ENCODE peak calls at places on chromosomes 7 and 10, in ten cellular contexts. O is OCI-M1; U is NCI-H2171 treated with DMSO at 0.1 percent for 48 hours; S is ELR; G is aorta; R is effector CD4-positive, alpha-beta T cell; L is NCI-H187; D is GM04503; A is choroid plexus epithelial cell; I is T-cell. E is an unnamed sample.
A peak's percentile ranks its signal among the peaks of the same experiment; 100 is the strongest.

GRCh38 chr10:25725917-25726716 is 207.9 kb upstream of the MYO3A start:
- DNase-seq in O (peak; percentile 67), U (peak; percentile 47), S (peak; percentile 61), G (no peak), R (no peak), L (no peak), D (peak; percentile 7), A (peak; percentile 79), I (no peak), E (peak; percentile 89)

GRCh38 chr7:46032936-46033335 is 111.9 kb upstream of the IGFBP3 start:
- DNase-seq in O (no peak), U (no peak), S (peak; percentile 88), G (no peak), R (no peak), L (no peak), D (peak; percentile 83), A (peak; percentile 12), I (no peak), E (no peak)

GRCh38 chr7:30285531-30286284 is 1.3 kb downstream of the ZNRF2 start:
- DNase-seq in O (peak; percentile 82), U (peak; percentile 34), S (peak; percentile 69), G (peak; percentile 63), R (peak; percentile 19), L (no peak), D (peak; percentile 19), A (peak; percentile 75), I (peak; percentile 38), E (peak; percentile 99)

GRCh38 chr10:79102056-79102874 is 33.5 kb downstream of the ZMIZ1 start:
- DNase-seq in O (no peak), U (peak; percentile 87), S (no peak), G (peak; percentile 84), R (no peak), L (peak; percentile 19), D (no peak), A (peak; percentile 50), I (no peak), E (peak; percentile 33)

GRCh38 chr7:13851756-13852155 is 137.7 kb downstream of the ETV1 start:
- DNase-seq in O (no peak), U (peak; percentile 95), S (peak; percentile 49), G (no peak), R (no peak), L (peak; percentile 19), D (peak; percentile 26), A (peak; percentile 85), I (no peak), E (no peak)

GRCh38 chr7:38296059-38296857 is 22.8 kb upstream of the TARP start:
- DNase-seq in O (no peak), U (no peak), S (no peak), G (no peak), R (no peak), L (no peak), D (no peak), A (no peak), I (no peak), E (no peak)

GRCh38 chr10:107409517-107409916 is 245.0 kb upstream of the SORCS1 start:
- DNase-seq in O (peak; percentile 75), U (peak; percentile 21), S (peak; percentile 54), G (no peak), R (no peak), L (no peak), D (no peak), A (peak; percentile 70), I (no peak), E (peak; percentile 74)

GRCh38 chr7:3887071-3887691 is 586.1 kb downstream of the SDK1 start:
- DNase-seq in O (no peak), U (no peak), S (peak; percentile 22), G (no peak), R (no peak), L (no peak), D (no peak), A (no peak), I (no peak), E (no peak)

GRCh38 chr7:73907554-73908122 is 46.7 kb downstream of the TMEM270 start:
- DNase-seq in O (no peak), U (no peak), S (no peak), G (peak; percentile 42), R (no peak), L (no peak), D (no peak), A (no peak), I (no peak), E (no peak)

GRCh38 chr10:110353244-110354119 is 48.8 kb upstream of the SMNDC1 start:
- DNase-seq in O (no peak), U (peak; percentile 41), S (peak; percentile 99), G (no peak), R (peak; percentile 44), L (no peak), D (peak; percentile 78), A (peak; percentile 81), I (peak; percentile 26), E (no peak)

GRCh38 chr10:118723467-118723866 is 31.3 kb downstream of the CACUL1 start:
- DNase-seq in O (no peak), U (no peak), S (peak; percentile 58), G (no peak), R (no peak), L (no peak), D (peak; percentile 45), A (peak; percentile 16), I (no peak), E (no peak)

GRCh38 chr10:78805176-78805575 is 263.6 kb upstream of the ZMIZ1 start:
- DNase-seq in O (no peak), U (peak; percentile 12), S (peak; percentile 67), G (peak; percentile 82), R (no peak), L (no peak), D (peak; percentile 99), A (peak; percentile 97), I (no peak), E (no peak)

GRCh38 chr10:79321494-79321882 is 25.8 kb upstream of the PPIF start:
- DNase-seq in O (no peak), U (no peak), S (no peak), G (no peak), R (no peak), L (no peak), D (no peak), A (no peak), I (no peak), E (no peak)

GRCh38 chr7:20199015-20199737 is 18.0 kb downstream of the MACC1 start:
- DNase-seq in O (peak; percentile 94), U (no peak), S (peak; percentile 61), G (peak; percentile 74), R (no peak), L (peak; percentile 75), D (peak; percentile 39), A (peak; percentile 84), I (peak; percentile 4), E (peak; percentile 83)

GRCh38 chr10:118868618-118869017 is 113.8 kb upstream of the CACUL1 start:
- DNase-seq in O (no peak), U (no peak), S (no peak), G (no peak), R (no peak), L (no peak), D (no peak), A (peak; percentile 31), I (no peak), E (no peak)

GRCh38 chr10:132281915-132282666 is 25.7 kb downstream of the STK32C start:
- DNase-seq in O (no peak), U (peak; percentile 40), S (no peak), G (peak; percentile 32), R (no peak), L (peak; percentile 30), D (no peak), A (no peak), I (no peak), E (no peak)

GRCh38 chr7:140542226-140542625 is 62.9 kb upstream of the MKRN1 start:
- DNase-seq in O (no peak), U (no peak), S (peak; percentile 40), G (peak; percentile 64), R (no peak), L (no peak), D (peak; percentile 27), A (peak; percentile 77), I (no peak), E (no peak)

GRCh38 chr10:74021248-74022055 is 23.5 kb downstream of the VCL start:
- DNase-seq in O (peak; percentile 95), U (no peak), S (peak; percentile 80), G (no peak), R (no peak), L (no peak), D (peak; percentile 50), A (peak; percentile 89), I (no peak), E (no peak)

GRCh38 chr7:39413866-39414668 is 152.1 kb upstream of the YAE1 start:
- DNase-seq in O (peak; percentile 28), U (peak; percentile 74), S (peak; percentile 58), G (peak; percentile 59), R (no peak), L (no peak), D (no peak), A (peak; percentile 44), I (peak; percentile 22), E (peak; percentile 37)

GRCh38 chr10:91271886-91272285 is 51.4 kb downstream of the PCGF5 start:
- DNase-seq in O (no peak), U (no peak), S (no peak), G (no peak), R (no peak), L (no peak), D (peak; percentile 58), A (no peak), I (no peak), E (no peak)

GRCh38 chr10:86962136-86962980 is 4.0 kb downstream of the SNCG start:
- DNase-seq in O (no peak), U (no peak), S (no peak), G (no peak), R (no peak), L (no peak), D (no peak), A (no peak), I (no peak), E (no peak)

GRCh38 chr7:79876769-79877362 is 257.8 kb upstream of the GNAI1 start:
- DNase-seq in O (peak; percentile 48), U (peak; percentile 9), S (peak; percentile 92), G (no peak), R (no peak), L (no peak), D (peak; percentile 13), A (peak; percentile 98), I (no peak), E (peak; percentile 44)

GRCh38 chr7:137734221-137734620 is 112.6 kb downstream of the DGKI start:
- DNase-seq in O (no peak), U (no peak), S (peak; percentile 7), G (no peak), R (no peak), L (no peak), D (no peak), A (peak; percentile 8), I (no peak), E (no peak)

GRCh38 chr10:104247513-104248146 is 7.1 kb upstream of the GSTO1 start:
- DNase-seq in O (peak; percentile 46), U (no peak), S (no peak), G (no peak), R (no peak), L (no peak), D (no peak), A (no peak), I (no peak), E (no peak)

GRCh38 chr10:132293416-132294195 is 14.1 kb downstream of the STK32C start:
- DNase-seq in O (no peak), U (no peak), S (no peak), G (peak; percentile 39), R (no peak), L (no peak), D (no peak), A (peak; percentile 33), I (no peak), E (no peak)

GRCh38 chr7:151552352-151553028 is 32.8 kb upstream of the RHEB start:
- DNase-seq in O (no peak), U (peak; percentile 82), S (no peak), G (no peak), R (no peak), L (peak; percentile 47), D (no peak), A (no peak), I (no peak), E (no peak)

GRCh38 chr7:103134866-103135554 is 13.9 kb downstream of the NAPEPLD start:
- DNase-seq in O (no peak), U (no peak), S (no peak), G (no peak), R (no peak), L (no peak), D (no peak), A (peak; percentile 9), I (no peak), E (no peak)

GRCh38 chr7:40969641-40970040 is 733.2 kb downstream of the INHBA start:
- DNase-seq in O (no peak), U (no peak), S (no peak), G (no peak), R (no peak), L (no peak), D (no peak), A (no peak), I (no peak), E (no peak)